ENCODE peak calls at places on chromosomes 6 and 20, in nine cellular contexts. L, M, U, W, J, F, R, Q and B are unnamed samples.

GRCh38 chr20:52859156-52859887 is 112.8 kb upstream of the TSHZ2 start:
- DNase-seq in M (no peak), J (peak), Q (no peak), R (no peak), U (no peak), F (no peak), W (no peak), L (peak), B (no peak)

GRCh38 chr6:22056398-22056797 is 240.4 kb downstream of the PRL start:
- DNase-seq in Q (no peak), M (no peak), R (no peak), F (no peak), U (no peak), J (no peak), L (no peak), W (no peak), B (no peak)

GRCh38 chr6:168060521-168060931 is 18.5 kb downstream of the FRMD1 start:
- DNase-seq in L (peak), R (no peak), U (no peak), M (peak), F (peak), J (peak), Q (peak), W (peak), B (no peak)

GRCh38 chr6:116536216-116536621 is 9.3 kb downstream of the TRAPPC3L start:
- DNase-seq in F (peak), M (peak), L (peak), J (peak), Q (no peak), R (no peak), U (no peak), W (no peak), B (peak)

GRCh38 chr6:116424001-116424400 is 37.2 kb upstream of the CALHM6 start:
- DNase-seq in M (no peak), J (no peak), F (no peak), U (no peak), Q (no peak), L (peak), R (no peak), W (no peak), B (no peak)

GRCh38 chr6:5525209-5525608 is 263.9 kb downstream of the FARS2 start:
- DNase-seq in J (no peak), W (no peak), F (peak), L (peak), Q (no peak), M (no peak), R (no peak), U (no peak), B (no peak)

GRCh38 chr6:87803784-87804183 is 101.8 kb upstream of the AKIRIN2 start:
- DNase-seq in W (no peak), L (no peak), Q (no peak), U (no peak), J (no peak), R (no peak), F (no peak), M (no peak), B (no peak)

GRCh38 chr6:107689881-107690545 is 134.1 kb downstream of the SCML4 start:
- DNase-seq in W (no peak), U (no peak), L (no peak), Q (no peak), F (no peak), M (no peak), J (no peak), R (no peak), B (no peak)

GRCh38 chr20:61166324-61166723 is 85.7 kb upstream of the CDH4 start:
- DNase-seq in L (peak), J (no peak), R (no peak), F (no peak), W (no peak), U (no peak), M (no peak), Q (no peak), B (no peak)

GRCh38 chr20:8318999-8319614 is 187.0 kb downstream of the PLCB1 start:
- DNase-seq in F (no peak), L (no peak), M (no peak), R (no peak), W (no peak), Q (no peak), J (no peak), U (no peak), B (no peak)

GRCh38 chr20:14477125-14477524 is 139.7 kb upstream of the FLRT3 start:
- DNase-seq in U (no peak), F (no peak), L (peak), J (peak), R (no peak), M (no peak), Q (no peak), W (no peak), B (no peak)

GRCh38 chr20:403582-403957 is 4.5 kb upstream of the RBCK1 start:
- DNase-seq in R (no peak), U (no peak), M (no peak), W (no peak), F (no peak), L (no peak), J (no peak), Q (no peak), B (no peak)

GRCh38 chr20:63309261-63310071 is 16.5 kb downstream of the COL20A1 start:
- DNase-seq in U (no peak), J (peak), R (peak), L (peak), M (peak), W (peak), Q (no peak), F (peak), B (peak)

GRCh38 chr20:8996817-8997512 is 71.9 kb upstream of the PLCB4 start:
- DNase-seq in U (no peak), Q (no peak), F (no peak), W (no peak), M (no peak), R (no peak), J (no peak), L (no peak), B (peak)

GRCh38 chr20:61560361-61560853 is 308.3 kb downstream of the CDH4 start:
- DNase-seq in L (peak), W (peak), M (no peak), Q (no peak), R (no peak), U (no peak), J (peak), F (peak), B (no peak)

GRCh38 chr20:58642465-58642864 is 8.6 kb upstream of the STX16 start:
- DNase-seq in F (no peak), J (no peak), M (no peak), Q (peak), L (no peak), R (no peak), U (no peak), W (no peak), B (no peak)

GRCh38 chr6:29079203-29079602 is 7.9 kb downstream of the OR2B3 start:
- DNase-seq in M (no peak), J (no peak), F (no peak), U (no peak), R (no peak), L (no peak), Q (no peak), W (no peak), B (no peak)

GRCh38 chr20:24100370-24101011 is 111.9 kb upstream of the GGTLC1 start:
- DNase-seq in F (peak), W (peak), R (peak), J (peak), L (peak), U (no peak), Q (peak), M (no peak), B (peak)

GRCh38 chr6:106927531-106928398 is 46.8 kb downstream of the CD24 start:
- DNase-seq in R (peak), U (peak), Q (no peak), J (peak), W (no peak), L (peak), F (peak), M (no peak), B (no peak)

GRCh38 chr6:2388554-2389324 is 143.3 kb upstream of the GMDS start:
- DNase-seq in M (no peak), U (no peak), Q (no peak), F (no peak), W (no peak), J (no peak), R (no peak), L (no peak), B (no peak)

GRCh38 chr6:3711776-3712175 is 39.7 kb downstream of the PXDC1 start:
- DNase-seq in M (no peak), R (no peak), Q (no peak), W (no peak), U (no peak), F (no peak), L (no peak), J (no peak), B (no peak)

GRCh38 chr6:98839788-98840361 is 5.5 kb downstream of the POU3F2 start:
- DNase-seq in Q (no peak), M (peak), R (no peak), W (no peak), U (no peak), F (peak), J (peak), L (peak), B (no peak)

GRCh38 chr6:156517090-156517489 is 260.1 kb upstream of the ARID1B start:
- DNase-seq in J (no peak), R (no peak), F (peak), M (no peak), L (no peak), Q (no peak), U (no peak), W (no peak), B (no peak)

GRCh38 chr6:18081025-18081668 is 41.3 kb downstream of the NHLRC1 start:
- DNase-seq in M (no peak), W (no peak), Q (no peak), U (no peak), R (no peak), J (no peak), F (no peak), L (no peak), B (no peak)

GRCh38 chr20:4243071-4243470 is 227.7 kb upstream of the RNF24 start:
- DNase-seq in J (no peak), Q (no peak), U (no peak), M (no peak), W (no peak), R (no peak), F (peak), L (no peak), B (peak)

GRCh38 chr6:9140861-9141534 is 705.7 kb upstream of the SLC35B3 start:
- DNase-seq in F (peak), U (no peak), J (peak), Q (no peak), W (no peak), M (peak), L (peak), R (no peak), B (peak)

GRCh38 chr6:111823831-111824607 is 49.2 kb downstream of the FYN start:
- DNase-seq in F (no peak), U (no peak), W (no peak), L (peak), R (no peak), Q (no peak), J (peak), M (no peak), B (no peak)

GRCh38 chr20:41538810-41539596 is 79.2 kb downstream of the CHD6 start:
- DNase-seq in F (peak), R (no peak), U (no peak), M (no peak), Q (no peak), W (no peak), J (no peak), L (peak), B (no peak)

GRCh38 chr20:61661583-61661982 is 404.1 kb downstream of the TAF4 start:
- DNase-seq in L (no peak), J (no peak), M (no peak), R (no peak), U (no peak), Q (no peak), F (no peak), W (no peak), B (no peak)

GRCh38 chr6:42745083-42745637 is 743 bp downstream of the TBCC start:
- DNase-seq in L (no peak), M (peak), J (peak), Q (no peak), W (no peak), U (no peak), R (peak), F (no peak), B (peak)

GRCh38 chr20:48841861-48842529 is 14.2 kb upstream of the PREX1 start:
- DNase-seq in Q (no peak), M (no peak), U (no peak), L (peak), J (peak), F (no peak), R (no peak), W (peak), B (no peak)